ENCODE peak calls at places on chromosomes 16 and 17, in ten cellular contexts. One of them, this sample, is unnamed.
A peak's percentile ranks its signal among the peaks of the same experiment; 100 is the strongest.

GRCh38 chr16:58034128-58034685 is 8.7 kb downstream of the MMP15 start:
- DNase-seq in NCI-H1105: no peak
- DNase-seq in stimulated activated CD4-positive, alpha-beta T cell treated with anti-CD3 and anti-CD28 coated beads, Interleukin-1b, Interleukin-23, amount 100 ng/mL, for 1 hour: no peak
- DNase-seq in psoas muscle: no peak
- DNase-seq in tibial nerve: no peak
- DNase-seq in cortex of kidney: no peak
- DNase-seq in activated CD4-positive, CD25-positive, alpha-beta regulatory T cell: no peak
- DNase-seq in GM03348: no peak
- DNase-seq in Calu3: no peak
- DNase-seq in iPS-NIHi11: no peak
- DNase-seq in this sample: no peak

GRCh38 chr16:71412270-71413160 is 29.3 kb downstream of the TLE7 start:
- DNase-seq in iPS-NIHi11: peak; percentile 90
- DNase-seq in tibial nerve: peak; percentile 18
- DNase-seq in Calu3: peak; percentile 86
- DNase-seq in stimulated activated CD4-positive, alpha-beta T cell treated with anti-CD3 and anti-CD28 coated beads, Interleukin-1b, Interleukin-23, amount 100 ng/mL, for 1 hour: peak; percentile 32
- DNase-seq in psoas muscle: peak; percentile 46
- DNase-seq in NCI-H1105: peak; percentile 56
- DNase-seq in cortex of kidney: no peak
- DNase-seq in GM03348: peak; percentile 90
- DNase-seq in activated CD4-positive, CD25-positive, alpha-beta regulatory T cell: peak; percentile 47
- DNase-seq in this sample: peak; percentile 47

GRCh38 chr17:6497496-6498221 is 53.4 kb downstream of the PIMREG start:
- DNase-seq in psoas muscle: no peak
- DNase-seq in activated CD4-positive, CD25-positive, alpha-beta regulatory T cell: no peak
- DNase-seq in tibial nerve: no peak
- DNase-seq in GM03348: no peak
- DNase-seq in NCI-H1105: no peak
- DNase-seq in cortex of kidney: no peak
- DNase-seq in stimulated activated CD4-positive, alpha-beta T cell treated with anti-CD3 and anti-CD28 coated beads, Interleukin-1b, Interleukin-23, amount 100 ng/mL, for 1 hour: no peak
- DNase-seq in Calu3: no peak
- DNase-seq in iPS-NIHi11: no peak
- DNase-seq in this sample: no peak

GRCh38 chr17:2194778-2195417 is 108.7 kb downstream of the SMG6 start:
- DNase-seq in iPS-NIHi11: peak; percentile 84
- DNase-seq in cortex of kidney: no peak
- DNase-seq in stimulated activated CD4-positive, alpha-beta T cell treated with anti-CD3 and anti-CD28 coated beads, Interleukin-1b, Interleukin-23, amount 100 ng/mL, for 1 hour: no peak
- DNase-seq in activated CD4-positive, CD25-positive, alpha-beta regulatory T cell: no peak
- DNase-seq in GM03348: no peak
- DNase-seq in Calu3: peak; percentile 4
- DNase-seq in NCI-H1105: no peak
- DNase-seq in tibial nerve: no peak
- DNase-seq in psoas muscle: no peak
- DNase-seq in this sample: no peak

GRCh38 chr17:82437325-82437668 is 13.3 kb downstream of the CYBC1 start:
- DNase-seq in iPS-NIHi11: no peak
- DNase-seq in GM03348: no peak
- DNase-seq in Calu3: no peak
- DNase-seq in stimulated activated CD4-positive, alpha-beta T cell treated with anti-CD3 and anti-CD28 coated beads, Interleukin-1b, Interleukin-23, amount 100 ng/mL, for 1 hour: no peak
- DNase-seq in tibial nerve: no peak
- DNase-seq in activated CD4-positive, CD25-positive, alpha-beta regulatory T cell: no peak
- DNase-seq in NCI-H1105: no peak
- DNase-seq in psoas muscle: no peak
- DNase-seq in cortex of kidney: no peak
- DNase-seq in this sample: no peak

GRCh38 chr17:60522889-60523626 is 3.0 kb downstream of the APPBP2 start:
- DNase-seq in iPS-NIHi11: no peak
- DNase-seq in Calu3: no peak
- DNase-seq in activated CD4-positive, CD25-positive, alpha-beta regulatory T cell: no peak
- DNase-seq in psoas muscle: no peak
- DNase-seq in stimulated activated CD4-positive, alpha-beta T cell treated with anti-CD3 and anti-CD28 coated beads, Interleukin-1b, Interleukin-23, amount 100 ng/mL, for 1 hour: no peak
- DNase-seq in cortex of kidney: no peak
- DNase-seq in tibial nerve: no peak
- DNase-seq in GM03348: no peak
- DNase-seq in NCI-H1105: no peak
- DNase-seq in this sample: no peak

GRCh38 chr17:81164464-81165245 is 652 bp upstream of the PVALEF start:
- DNase-seq in Calu3: no peak
- DNase-seq in activated CD4-positive, CD25-positive, alpha-beta regulatory T cell: no peak
- DNase-seq in NCI-H1105: no peak
- DNase-seq in cortex of kidney: no peak
- DNase-seq in psoas muscle: no peak
- DNase-seq in tibial nerve: no peak
- DNase-seq in stimulated activated CD4-positive, alpha-beta T cell treated with anti-CD3 and anti-CD28 coated beads, Interleukin-1b, Interleukin-23, amount 100 ng/mL, for 1 hour: no peak
- DNase-seq in iPS-NIHi11: no peak
- DNase-seq in GM03348: no peak
- DNase-seq in this sample: no peak

GRCh38 chr17:20226814-20227482 is 217.8 kb downstream of the SPECC1 start:
- DNase-seq in cortex of kidney: no peak
- DNase-seq in iPS-NIHi11: peak; percentile 85
- DNase-seq in tibial nerve: peak; percentile 69
- DNase-seq in stimulated activated CD4-positive, alpha-beta T cell treated with anti-CD3 and anti-CD28 coated beads, Interleukin-1b, Interleukin-23, amount 100 ng/mL, for 1 hour: peak; percentile 68
- DNase-seq in GM03348: peak; percentile 93
- DNase-seq in Calu3: peak; percentile 66
- DNase-seq in activated CD4-positive, CD25-positive, alpha-beta regulatory T cell: peak; percentile 39
- DNase-seq in NCI-H1105: peak; percentile 72
- DNase-seq in psoas muscle: peak; percentile 80
- DNase-seq in this sample: peak; percentile 55

GRCh38 chr16:74865922-74866598 is 91.4 kb upstream of the FA2H start:
- DNase-seq in stimulated activated CD4-positive, alpha-beta T cell treated with anti-CD3 and anti-CD28 coated beads, Interleukin-1b, Interleukin-23, amount 100 ng/mL, for 1 hour: no peak
- DNase-seq in psoas muscle: no peak
- DNase-seq in cortex of kidney: no peak
- DNase-seq in Calu3: peak; percentile 35
- DNase-seq in GM03348: peak; percentile 48
- DNase-seq in tibial nerve: no peak
- DNase-seq in activated CD4-positive, CD25-positive, alpha-beta regulatory T cell: no peak
- DNase-seq in NCI-H1105: no peak
- DNase-seq in iPS-NIHi11: peak; percentile 65
- DNase-seq in this sample: peak; percentile 25

GRCh38 chr17:39170051-39170450 is 4.1 kb upstream of the ARL5C start:
- DNase-seq in tibial nerve: no peak
- DNase-seq in iPS-NIHi11: no peak
- DNase-seq in psoas muscle: no peak
- DNase-seq in stimulated activated CD4-positive, alpha-beta T cell treated with anti-CD3 and anti-CD28 coated beads, Interleukin-1b, Interleukin-23, amount 100 ng/mL, for 1 hour: no peak
- DNase-seq in cortex of kidney: no peak
- DNase-seq in NCI-H1105: no peak
- DNase-seq in GM03348: no peak
- DNase-seq in Calu3: no peak
- DNase-seq in activated CD4-positive, CD25-positive, alpha-beta regulatory T cell: no peak
- DNase-seq in this sample: no peak

This sample was measured in Caki2.